ENCODE peak calls at places on chromosomes 16 and 17, in seven cellular contexts. I, G, F, A, T, V and U are unnamed samples.
A peak's percentile ranks its signal among the peaks of the same experiment; 100 is the strongest.

GRCh38 chr16:662597-662996 is 5.3 kb upstream of the RHOT2 start:
- DNase-seq in V (no peak), T (no peak), G (no peak), A (no peak), F (no peak), I (no peak), U (no peak)

GRCh38 chr17:81508639-81509047 is 4.0 kb downstream of the ACTG1 start:
- DNase-seq in F (no peak), G (peak; percentile 33), I (peak; percentile 66), T (no peak), V (no peak), A (no peak), U (no peak)

GRCh38 chr16:12419151-12419550 is 384.5 kb downstream of the CPPED1 start:
- DNase-seq in G (no peak), F (no peak), V (no peak), A (no peak), I (no peak), T (no peak), U (no peak)

GRCh38 chr16:51134876-51135275 is 16.2 kb downstream of the SALL1 start:
- DNase-seq in I (no peak), V (no peak), F (no peak), A (no peak), G (no peak), T (no peak), U (peak; percentile 27)

GRCh38 chr17:66715745-66716156 is 119.2 kb upstream of the CACNG5 start:
- DNase-seq in A (peak; percentile 89), I (peak; percentile 79), F (no peak), V (peak; percentile 74), T (no peak), G (no peak), U (peak; percentile 26)

GRCh38 chr17:74201250-74201649 is 2.2 kb upstream of the RPL38 start:
- DNase-seq in G (peak; percentile 50), I (no peak), T (no peak), V (peak; percentile 54), F (peak; percentile 52), A (no peak), U (no peak)

GRCh38 chr17:1060991-1061390 is 64.1 kb downstream of the TIMM22 start:
- DNase-seq in I (no peak), F (peak; percentile 50), T (peak; percentile 92), G (peak; percentile 49), V (peak; percentile 94), A (peak; percentile 84), U (no peak)

GRCh38 chr16:85082553-85083050 is 29.7 kb downstream of the CIBAR2 start:
- DNase-seq in A (no peak), G (no peak), T (no peak), V (no peak), I (peak; percentile 38), F (no peak), U (no peak)

GRCh38 chr17:70091681-70092080 is 16.7 kb downstream of the KCNJ16 start:
- DNase-seq in I (no peak), A (no peak), F (no peak), T (no peak), G (no peak), V (no peak), U (no peak)

GRCh38 chr16:78437352-78437968 is 338.0 kb downstream of the WWOX start:
- DNase-seq in F (peak; percentile 35), T (no peak), V (peak; percentile 11), G (no peak), I (peak; percentile 70), A (peak; percentile 38), U (peak; percentile 53)

GRCh38 chr17:28471127-28471453 is 2.4 kb upstream of the SLC13A2 start:
- DNase-seq in A (no peak), G (no peak), F (no peak), T (no peak), I (no peak), V (no peak), U (no peak)

GRCh38 chr17:15744091-15744676 is 12.1 kb downstream of the TBC1D26 start:
- DNase-seq in A (no peak), F (no peak), T (no peak), I (no peak), V (no peak), G (no peak), U (no peak)

GRCh38 chr17:50272711-50273653 is 1.3 kb upstream of the TMEM92 start:
- DNase-seq in I (peak; percentile 78), T (peak; percentile 93), A (peak; percentile 73), G (peak; percentile 68), F (peak; percentile 60), V (peak; percentile 46), U (peak; percentile 85)

GRCh38 chr17:3913531-3914318 is 2.5 kb downstream of the P2RX1 start:
- DNase-seq in F (peak; percentile 85), G (peak; percentile 77), T (peak; percentile 93), I (peak; percentile 80), A (peak; percentile 91), V (peak; percentile 70), U (peak; percentile 91)

GRCh38 chr17:76953926-76954325 is 85.7 kb downstream of the MGAT5B start:
- DNase-seq in I (no peak), F (no peak), T (no peak), V (no peak), A (no peak), G (no peak), U (no peak)

GRCh38 chr16:75038036-75038959 is 39.5 kb downstream of the ZNRF1 start:
- DNase-seq in F (no peak), G (no peak), V (no peak), A (no peak), I (no peak), T (no peak), U (no peak)

GRCh38 chr17:80599546-80600305 is 55.1 kb downstream of the RPTOR start:
- DNase-seq in I (no peak), A (peak; percentile 34), V (no peak), F (no peak), G (no peak), T (no peak), U (no peak)

GRCh38 chr17:77332034-77332971 is 191.5 kb downstream of the SEC14L1 start:
- DNase-seq in I (no peak), T (peak; percentile 13), V (no peak), F (no peak), A (no peak), G (no peak), U (no peak)

GRCh38 chr16:12111819-12112218 is 135.3 kb downstream of the SNX29 start:
- DNase-seq in G (no peak), I (no peak), V (no peak), T (no peak), F (no peak), A (no peak), U (no peak)

GRCh38 chr16:85312642-85313540 is 200.6 kb upstream of the CIBAR2 start:
- DNase-seq in T (no peak), F (no peak), I (peak; percentile 67), G (no peak), V (no peak), A (no peak), U (no peak)

GRCh38 chr16:57809843-57810196 is 7.5 kb upstream of the KIFC3 start:
- DNase-seq in A (no peak), T (no peak), I (no peak), G (no peak), F (no peak), V (no peak), U (no peak)

GRCh38 chr17:19398301-19399181 is 11.6 kb upstream of the MFAP4 start:
- DNase-seq in T (no peak), F (peak; percentile 22), G (peak; percentile 76), V (peak; percentile 37), A (no peak), I (no peak), U (no peak)

GRCh38 chr17:57987582-57988300 is at the start of gene VEZF1:
- DNase-seq in G (peak; percentile 92), V (peak; percentile 83), A (peak; percentile 76), T (no peak), F (peak; percentile 79), I (peak; percentile 89), U (peak; percentile 77)

GRCh38 chr17:79117905-79118487 is 43.4 kb downstream of the ENGASE start:
- DNase-seq in G (no peak), T (no peak), A (no peak), F (no peak), V (no peak), I (no peak), U (no peak)
- TF ChIP-seq CTCF in G (no peak), T (no peak), A (no peak), F (no peak), V (no peak), I (no peak), U (no peak)

GRCh38 chr16:2779151-2779920 is 2.3 kb upstream of the ELOB start:
- DNase-seq in V (no peak), F (no peak), T (no peak), A (no peak), G (peak; percentile 16), I (no peak), U (no peak)
- TF ChIP-seq CTCF in V (no peak), F (no peak), T (no peak), A (no peak), G (no peak), I (no peak), U (no peak)

GRCh38 chr17:42761638-42762037 is 611 bp downstream of the RAMP2 start:
- DNase-seq in I (no peak), A (no peak), G (no peak), V (no peak), F (no peak), T (no peak), U (no peak)

GRCh38 chr17:42766124-42766523 is 5.1 kb downstream of the RAMP2 start:
- DNase-seq in I (no peak), F (no peak), G (no peak), A (no peak), T (no peak), V (no peak), U (no peak)

GRCh38 chr17:42759982-42760651 is 910 bp upstream of the RAMP2 start:
- DNase-seq in G (peak; percentile 42), I (no peak), T (no peak), A (no peak), V (no peak), F (no peak), U (no peak)

DNA sequence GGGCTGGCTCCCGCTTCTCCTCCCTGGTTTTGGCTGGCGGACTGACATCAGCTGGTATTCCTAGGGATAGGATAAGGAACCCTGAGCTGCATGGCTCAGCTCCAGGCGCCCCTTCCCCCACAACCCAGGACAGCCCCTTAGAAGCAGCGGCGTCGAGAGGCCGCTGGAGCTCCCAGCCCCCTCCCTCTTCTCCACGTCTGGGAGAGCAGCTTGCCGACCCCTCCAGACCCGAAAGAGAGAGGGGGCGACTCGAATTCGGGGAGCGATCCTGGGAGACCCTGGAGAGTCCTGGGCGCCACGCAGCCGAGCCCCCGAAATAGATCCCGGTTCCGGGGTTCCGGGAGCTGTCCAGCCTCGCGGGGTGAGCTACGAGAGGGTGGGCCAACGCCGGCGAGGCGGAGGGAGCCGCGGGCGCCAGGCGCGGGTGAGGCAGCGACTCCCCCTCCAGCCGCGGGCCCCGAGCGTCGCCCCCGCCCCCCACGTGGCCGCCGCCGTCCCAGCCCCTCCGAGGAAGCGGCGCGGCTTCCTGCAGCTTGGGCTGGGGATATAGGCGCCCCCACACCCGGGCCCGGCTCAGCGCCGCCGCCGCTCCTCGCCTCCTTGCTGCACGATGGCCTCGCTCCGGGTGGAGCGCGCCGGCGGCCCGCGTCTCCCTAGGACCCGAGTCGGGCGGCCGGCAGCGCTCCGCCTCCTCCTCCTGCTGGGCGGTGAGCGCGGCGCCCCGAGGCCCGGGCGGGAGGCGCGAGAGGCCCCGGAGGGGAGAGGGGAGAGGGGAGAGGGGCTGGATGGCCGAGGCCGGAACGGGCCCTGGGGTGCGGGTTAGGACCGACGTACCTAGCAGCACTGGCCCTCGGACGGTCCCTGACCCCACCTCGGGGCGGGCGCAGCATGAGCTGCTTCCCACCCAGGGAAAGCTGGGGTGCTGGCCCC is at the start of gene RAMP2:
- DNase-seq in T (peak; percentile 86), A (peak; percentile 41), V (no peak), F (peak; percentile 39), G (peak; percentile 60), I (peak; percentile 71), U (peak; percentile 65)
- TF ChIP-seq CTCF in T (no peak), A (no peak), V (no peak), F (no peak), G (no peak), I (no peak), U (peak; percentile 17)

GRCh38 chr17:30821751-30822723 is 2.5 kb downstream of the CRLF3 start:
- DNase-seq in F (no peak), I (no peak), T (no peak), G (no peak), A (no peak), V (no peak), U (no peak)
- TF ChIP-seq CTCF in F (no peak), I (no peak), T (no peak), G (no peak), A (peak; percentile 11), V (no peak), U (no peak)